ENCODE peak calls at places on chromosomes 16 and 17, in ten cellular contexts. S, E, N, J, L, G, M, Q, C and K are unnamed samples.

GRCh38 chr17:64448665-64449512 is at the start of gene MILR1:
- DNase-seq in L (peak; percentile 39), Q (no peak), G (peak; percentile 97), M (peak; percentile 63), E (peak; percentile 51), C (peak; percentile 65), J (no peak), N (no peak), S (no peak), K (no peak)

GRCh38 chr17:50769884-50770283 is 2.6 kb upstream of the ANKRD40CL start:
- DNase-seq in S (no peak), L (no peak), G (no peak), N (no peak), J (no peak), Q (no peak), M (no peak), C (no peak), E (no peak), K (no peak)

GRCh38 chr16:50605733-50606430 is 57.7 kb downstream of the NKD1 start:
- DNase-seq in C (no peak), G (no peak), J (no peak), N (no peak), M (no peak), L (no peak), S (no peak), Q (no peak), E (no peak), K (no peak)

GRCh38 chr17:72456026-72456569 is 335.3 kb downstream of the SOX9 start:
- DNase-seq in N (no peak), E (no peak), C (peak; percentile 67), S (no peak), M (no peak), J (no peak), L (peak; percentile 45), G (peak; percentile 39), Q (peak; percentile 51), K (peak; percentile 61)

GRCh38 chr17:69468211-69468610 is 53.7 kb downstream of the MAP2K6 start:
- DNase-seq in L (no peak), N (no peak), S (no peak), E (no peak), M (no peak), Q (no peak), C (no peak), J (no peak), G (no peak), K (no peak)

GRCh38 chr16:78576941-78577340 is 477.5 kb downstream of the WWOX start:
- DNase-seq in E (no peak), C (no peak), G (no peak), N (no peak), S (no peak), J (no peak), L (peak; percentile 75), M (no peak), Q (peak; percentile 5), K (no peak)

GRCh38 chr16:16915771-16916170 is 536.8 kb downstream of the NPIPA7 start:
- DNase-seq in Q (no peak), C (no peak), M (no peak), G (no peak), S (no peak), N (no peak), L (no peak), E (no peak), J (no peak), K (no peak)

GRCh38 chr17:9284884-9285283 is 263.6 kb downstream of the NTN1 start:
- DNase-seq in J (no peak), M (no peak), L (no peak), S (no peak), E (no peak), C (no peak), N (peak; percentile 22), Q (no peak), G (no peak), K (no peak)

GRCh38 chr16:3536851-3537250 is 36.0 kb downstream of the CLUAP1 start:
- DNase-seq in Q (no peak), L (no peak), E (no peak), G (no peak), J (no peak), M (no peak), S (no peak), C (peak; percentile 2), N (no peak), K (peak; percentile 34)

GRCh38 chr17:79325707-79326106 is 251.1 kb downstream of the ENGASE start:
- DNase-seq in S (no peak), M (no peak), N (no peak), Q (no peak), G (peak; percentile 25), J (peak; percentile 56), L (peak; percentile 27), C (no peak), E (no peak), K (no peak)

GRCh38 chr16:58127033-58127556 is 2.1 kb downstream of the CFAP20 start:
- DNase-seq in C (peak; percentile 43), M (no peak), L (no peak), Q (no peak), N (no peak), E (peak; percentile 36), S (no peak), G (peak; percentile 61), J (no peak), K (no peak)

DNA sequence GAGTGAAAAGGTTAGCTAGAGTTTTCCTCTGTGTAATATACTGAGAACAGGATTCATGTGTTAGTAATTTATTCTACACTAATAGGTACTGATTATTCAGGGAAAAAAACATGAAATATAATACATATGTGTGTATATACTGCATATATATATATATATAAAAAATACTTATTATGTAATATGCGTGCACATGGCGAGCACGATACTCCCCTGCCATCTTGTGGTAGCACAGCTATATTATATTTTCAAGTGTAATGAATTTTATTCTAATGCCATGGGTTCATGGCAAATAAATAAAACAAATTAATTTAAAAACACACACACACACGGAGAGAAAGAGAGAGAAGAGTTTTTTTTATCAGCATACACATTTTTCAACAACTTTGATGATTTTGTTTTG is 460.6 kb downstream of the KCNJ2 start:
- DNase-seq in S (no peak), M (no peak), J (no peak), Q (no peak), C (peak; percentile 13), N (no peak), G (peak; percentile 14), E (no peak), L (peak; percentile 36), K (no peak)
- TF ChIP-seq CTCF in S (peak; percentile 56), M (no peak), J (peak; percentile 11), Q (no peak), C (peak; percentile 41), N (peak; percentile 61), G (peak; percentile 21), E (peak; percentile 26), L (peak; percentile 54), K (peak; percentile 43)

GRCh38 chr17:48663134-48663924 is 37.2 kb upstream of the HOXB9 start:
- DNase-seq in J (no peak), C (no peak), Q (no peak), S (no peak), L (no peak), M (no peak), E (no peak), N (no peak), G (no peak), K (no peak)
- TF ChIP-seq CTCF in J (peak; percentile 8), C (no peak), Q (no peak), S (no peak), L (no peak), M (no peak), E (no peak), N (no peak), G (peak; percentile 17), K (peak; percentile 19)

DNA sequence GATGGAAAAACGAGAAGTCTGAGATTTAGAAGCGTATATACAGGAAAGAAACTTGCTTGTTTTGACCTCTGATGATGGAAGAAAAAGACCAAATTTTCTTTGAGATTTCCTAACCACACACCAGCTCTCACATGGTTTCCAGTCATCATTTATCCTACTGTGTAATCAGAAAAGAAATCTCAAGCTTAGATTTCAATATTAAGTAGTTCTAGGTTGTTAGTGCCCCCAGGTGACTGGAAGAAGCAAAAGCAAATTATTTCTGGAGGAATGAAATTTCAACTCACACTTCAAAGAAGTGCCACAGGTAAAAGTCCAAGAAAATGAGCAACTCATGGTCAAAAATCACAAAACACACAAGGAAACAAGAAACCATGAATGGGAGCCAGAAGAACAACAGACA is 51.8 kb upstream of the KDM6B start:
- DNase-seq in Q (no peak), L (no peak), E (peak; percentile 15), S (no peak), C (peak; percentile 61), J (no peak), M (no peak), N (no peak), G (peak; percentile 60), K (peak; percentile 34)
- TF ChIP-seq CTCF in Q (peak; percentile 32), L (no peak), E (peak; percentile 48), S (no peak), C (peak; percentile 64), J (no peak), M (no peak), N (no peak), G (peak; percentile 35), K (peak; percentile 50)

DNA sequence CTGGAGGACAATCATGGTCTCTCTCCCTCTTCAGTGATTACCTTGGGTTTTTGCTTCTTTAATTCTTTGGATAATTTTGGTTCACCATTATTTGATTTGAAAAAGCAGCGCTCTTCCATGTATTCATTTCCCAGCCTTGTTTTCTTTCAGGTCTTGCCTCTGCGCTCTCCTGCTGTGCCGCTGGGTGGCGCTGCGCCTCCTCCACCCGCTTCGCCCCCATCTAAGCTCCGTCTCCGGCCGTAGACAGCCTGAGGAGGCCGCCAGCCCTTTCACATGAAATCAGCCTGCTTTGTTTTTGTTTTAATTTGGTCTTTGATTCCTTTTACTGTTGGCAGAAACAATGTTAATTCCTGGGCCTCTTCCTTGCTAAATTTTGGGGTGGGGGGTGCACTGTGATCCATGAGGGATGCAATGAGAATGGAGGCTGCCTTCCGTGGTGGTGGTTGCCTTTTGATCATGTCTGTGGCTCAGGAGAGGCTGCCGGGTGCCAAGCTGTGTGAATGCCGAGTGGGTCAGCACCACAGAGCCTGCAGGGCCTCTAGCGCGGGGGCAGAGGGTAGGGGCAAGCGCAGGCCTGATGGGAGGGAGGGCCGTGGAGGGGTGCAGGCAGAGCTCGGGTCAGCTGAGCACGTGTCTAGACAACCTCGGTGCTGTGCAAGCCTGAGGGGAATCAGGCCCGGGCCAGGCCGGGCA is 64.1 kb downstream of the PLD6 start:
- DNase-seq in Q (no peak), M (peak; percentile 68), S (peak; percentile 67), G (peak; percentile 71), N (peak; percentile 38), C (peak; percentile 50), J (no peak), E (no peak), L (no peak), K (no peak)
- TF ChIP-seq CTCF in Q (peak; percentile 96), M (peak; percentile 64), S (peak; percentile 93), G (peak; percentile 91), N (peak; percentile 84), C (peak; percentile 81), J (peak; percentile 72), E (peak; percentile 90), L (peak; percentile 80), K (peak; percentile 95)

DNA sequence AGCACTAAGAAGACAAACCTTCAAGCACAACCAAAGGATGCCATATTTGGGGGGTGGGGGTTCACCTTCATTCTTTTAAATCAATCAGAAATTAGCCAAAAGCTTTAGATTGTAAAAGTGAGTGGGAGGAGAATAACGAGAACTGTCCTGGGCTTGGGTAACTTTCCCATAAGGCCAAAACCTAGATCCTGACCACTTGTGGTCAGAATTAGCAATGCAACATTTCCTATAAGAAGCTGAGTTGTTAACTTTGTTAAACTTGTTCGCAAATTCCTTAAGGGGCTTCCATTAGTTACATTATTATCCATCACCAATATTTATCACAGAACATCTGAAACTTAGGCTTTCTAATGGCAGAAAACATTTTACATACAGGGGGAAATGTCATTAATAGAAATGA is 25.1 kb downstream of the STAT5B start:
- DNase-seq in G (peak; percentile 70), N (no peak), S (no peak), J (no peak), L (no peak), E (no peak), Q (no peak), C (no peak), M (no peak), K (no peak)
- TF ChIP-seq CTCF in G (peak; percentile 64), N (peak; percentile 44), S (peak; percentile 28), J (peak; percentile 32), L (peak; percentile 15), E (peak; percentile 12), Q (no peak), C (peak; percentile 25), M (no peak), K (peak; percentile 46)